ENCODE peak calls at places on chromosomes 12 and 14, in nine cellular contexts. Q is A549, Y is foreskin fibroblast, M is GM20000, I is GM23338, C is DMS79, N is nucleus accumbens, A is AML-193, S is NCI-H1092 treated with DMSO at 0.1 percent for 48 hours. T is an unnamed sample.

GRCh38 chr14:38989917-38990546 is 113.0 kb downstream of the SEC23A start:
- DNase-seq in A (no peak), Y (no peak), M (peak; percentile 13), I (no peak), C (no peak), Q (no peak), S (no peak), N (no peak), T (no peak)

GRCh38 chr12:131434208-131435125 is 276.4 kb upstream of the SFSWAP start:
- DNase-seq in Y (no peak), S (no peak), I (no peak), A (no peak), N (no peak), C (no peak), M (no peak), Q (no peak), T (no peak)

GRCh38 chr12:98973395-98973794 is 328.3 kb downstream of the APAF1 start:
- DNase-seq in N (no peak), Y (peak; percentile 4), C (no peak), I (no peak), A (no peak), M (no peak), Q (no peak), S (no peak), T (no peak)

GRCh38 chr14:101518611-101519048 is 42.7 kb upstream of the DIO3 start:
- DNase-seq in Q (no peak), N (no peak), I (no peak), M (no peak), A (no peak), Y (no peak), C (no peak), S (no peak), T (no peak)

GRCh38 chr14:50018236-50019210 is 97.8 kb downstream of the VCPKMT start:
- DNase-seq in M (no peak), I (no peak), C (no peak), Y (peak; percentile 51), S (no peak), N (no peak), Q (no peak), A (no peak), T (peak; percentile 50)

GRCh38 chr14:100677152-100677924 is 49.4 kb upstream of the DLK1 start:
- DNase-seq in N (no peak), Q (no peak), Y (peak; percentile 73), C (no peak), A (no peak), I (no peak), S (peak; percentile 72), M (no peak), T (peak; percentile 29)

GRCh38 chr14:21748869-21749303 is 75.3 kb upstream of the OR4E1 start:
- DNase-seq in C (peak; percentile 29), S (peak; percentile 31), Q (peak; percentile 15), I (peak; percentile 88), M (peak; percentile 34), A (peak; percentile 36), Y (peak; percentile 17), N (peak; percentile 12), T (peak; percentile 33)

GRCh38 chr12:6363330-6364036 is 11.9 kb downstream of the SCNN1A start:
- DNase-seq in N (no peak), Y (peak; percentile 90), M (peak; percentile 89), S (no peak), A (peak; percentile 59), Q (peak; percentile 97), C (no peak), I (peak; percentile 77), T (no peak)

GRCh38 chr12:55619352-55620138 is 17.1 kb upstream of the OR10P1 start:
- DNase-seq in C (no peak), Q (peak; percentile 91), Y (peak; percentile 93), M (peak; percentile 70), A (peak; percentile 85), I (peak; percentile 98), N (peak; percentile 7), S (peak; percentile 9), T (peak; percentile 51)

GRCh38 chr12:75291014-75291413 is 39.1 kb downstream of the CAPS2 start:
- DNase-seq in C (no peak), A (no peak), I (no peak), Y (no peak), S (no peak), N (no peak), M (no peak), Q (no peak), T (no peak)

GRCh38 chr14:48568688-48569087 is 893.3 kb upstream of the MDGA2 start:
- DNase-seq in C (no peak), Q (no peak), S (no peak), N (no peak), Y (no peak), M (no peak), I (no peak), A (no peak), T (no peak)

GRCh38 chr12:43348221-43348620 is 203.8 kb downstream of the ADAMTS20 start:
- DNase-seq in N (no peak), Q (no peak), A (no peak), S (no peak), I (no peak), Y (peak; percentile 74), C (no peak), M (no peak), T (no peak)

GRCh38 chr12:47886471-47887240 is 18.1 kb downstream of the VDR start:
- DNase-seq in C (no peak), I (no peak), A (no peak), M (no peak), N (no peak), S (no peak), Q (no peak), Y (peak; percentile 58), T (no peak)

GRCh38 chr12:55996201-55996714 is 818 bp upstream of the SUOX start:
- DNase-seq in I (peak; percentile 77), N (peak; percentile 48), A (peak; percentile 54), M (peak; percentile 69), S (peak; percentile 41), Q (peak; percentile 66), C (peak; percentile 24), Y (peak; percentile 84), T (peak; percentile 65)

GRCh38 chr12:68601767-68602166 is 8.9 kb upstream of the RAP1B start:
- DNase-seq in M (no peak), N (no peak), S (no peak), A (no peak), I (no peak), Y (no peak), Q (no peak), C (no peak), T (no peak)

GRCh38 chr14:100674428-100674827 is 52.3 kb upstream of the DLK1 start:
- DNase-seq in A (no peak), N (no peak), Y (no peak), Q (no peak), I (no peak), M (no peak), S (peak; percentile 22), C (no peak), T (no peak)

GRCh38 chr12:124786065-124786964 is 77.3 kb downstream of the SCARB1 start:
- DNase-seq in N (peak; percentile 82), M (no peak), Q (no peak), A (no peak), C (peak; percentile 88), S (peak; percentile 9), Y (peak; percentile 93), I (peak; percentile 95), T (peak; percentile 88)

GRCh38 chr12:3752096-3752709 is 706 bp downstream of the CRACR2A start:
- DNase-seq in N (no peak), Y (peak; percentile 20), M (peak; percentile 87), I (no peak), A (peak; percentile 66), Q (no peak), C (no peak), S (no peak), T (peak; percentile 75)

GRCh38 chr14:61219673-61220072 is 61.5 kb downstream of the TMEM30B start:
- DNase-seq in Y (peak; percentile 56), N (no peak), Q (no peak), S (no peak), I (no peak), A (no peak), C (no peak), M (no peak), T (no peak)

GRCh38 chr14:69574266-69574953 is at the start of gene CCDC177:
- DNase-seq in N (peak; percentile 16), A (no peak), I (peak; percentile 89), Q (peak; percentile 77), S (peak; percentile 95), Y (peak; percentile 80), M (peak; percentile 89), C (peak; percentile 77), T (peak; percentile 17)

GRCh38 chr12:106685381-106685780 is 89.1 kb upstream of the RIC8B start:
- DNase-seq in C (no peak), Y (no peak), M (no peak), S (no peak), N (no peak), A (no peak), I (peak; percentile 17), Q (no peak), T (no peak)

GRCh38 chr12:82673698-82674097 is 13.0 kb upstream of the TMTC2 start:
- DNase-seq in I (no peak), M (no peak), S (no peak), N (no peak), Y (no peak), C (no peak), Q (no peak), A (no peak), T (no peak)

GRCh38 chr14:22577334-22577908 is 11.6 kb downstream of the DAD1 start:
- DNase-seq in S (no peak), A (no peak), N (no peak), Y (no peak), Q (no peak), I (no peak), M (no peak), C (no peak), T (no peak)

GRCh38 chr12:58725400-58726105 is 194.8 kb downstream of the LRIG3 start:
- DNase-seq in Q (no peak), S (no peak), I (no peak), C (no peak), N (no peak), A (no peak), Y (peak; percentile 53), M (no peak), T (no peak)

GRCh38 chr12:95117178-95117599 is 43.8 kb upstream of the NR2C1 start:
- DNase-seq in A (peak; percentile 71), I (peak; percentile 80), Y (peak; percentile 86), Q (peak; percentile 65), C (peak; percentile 42), N (peak; percentile 1), M (peak; percentile 65), S (peak; percentile 59), T (peak; percentile 85)

GRCh38 chr12:43882578-43883178 is 46.8 kb downstream of the TMEM117 start:
- DNase-seq in I (peak; percentile 79), C (no peak), A (peak; percentile 49), N (no peak), M (peak; percentile 44), Q (peak; percentile 22), S (peak; percentile 67), Y (peak; percentile 81), T (peak; percentile 46)

GRCh38 chr12:119082496-119082895 is 96.2 kb upstream of the HSPB8 start:
- DNase-seq in Q (no peak), N (no peak), S (peak; percentile 70), Y (no peak), M (no peak), C (peak; percentile 93), I (no peak), A (no peak), T (no peak)

GRCh38 chr14:35669782-35670181 is 135.8 kb downstream of the INSM2 start:
- DNase-seq in C (no peak), Q (no peak), M (no peak), I (no peak), N (no peak), Y (peak; percentile 27), S (no peak), A (no peak), T (peak; percentile 7)